ENCODE peak calls at places on chromosomes 12 and 14, in four cellular contexts. O is GM12878, Z is HepG2, L is K562. J is an unnamed sample.

GRCh38 chr12:127388985-127389384 is 878.0 kb upstream of the TMEM132C start:
- DNase-seq in O (no peak), Z (no peak), L (no peak), J (no peak)

GRCh38 chr14:88804035-88804434 is 11.3 kb upstream of the EML5 start:
- DNase-seq in O (no peak), Z (no peak), L (no peak), J (no peak)

GRCh38 chr14:103064436-103064835 is 7.1 kb upstream of the CDC42BPB start:
- DNase-seq in O (no peak), Z (no peak), L (no peak), J (no peak)

GRCh38 chr12:69569236-69569635 is 16.0 kb upstream of the CCT2 start:
- DNase-seq in O (no peak), Z (no peak), L (no peak), J (no peak)

GRCh38 chr12:69254046-69254445 is 14.7 kb downstream of the CPSF6 start:
- DNase-seq in O (peak; percentile 51), Z (peak; percentile 55), L (peak; percentile 62), J (peak; percentile 20)

GRCh38 chr14:44963775-44964380 is 1.9 kb downstream of the TOGARAM1 start:
- DNase-seq in O (no peak), Z (peak; percentile 41), L (peak; percentile 6), J (no peak)

GRCh38 chr12:124322271-124322998 is 27.5 kb downstream of the RFLNA start:
- DNase-seq in O (no peak), Z (no peak), L (no peak), J (no peak)

GRCh38 chr12:76946451-76946850 is 67.6 kb upstream of the CSRP2 start:
- DNase-seq in O (no peak), Z (no peak), L (no peak), J (no peak)

GRCh38 chr14:98382662-98383061 is 889.3 kb downstream of the BCL11B start:
- DNase-seq in O (no peak), Z (no peak), L (no peak), J (no peak)

GRCh38 chr12:98418357-98419075 is 96.9 kb upstream of the TMPO start:
- DNase-seq in O (no peak), Z (no peak), L (peak; percentile 60), J (no peak)

GRCh38 chr12:106276032-106276728 is 26.4 kb upstream of the TCP11L2 start:
- DNase-seq in O (peak; percentile 65), Z (no peak), L (no peak), J (no peak)

GRCh38 chr12:108328420-108328819 is 10.7 kb downstream of the CMKLR1 start:
- DNase-seq in O (no peak), Z (no peak), L (no peak), J (no peak)

GRCh38 chr12:3770891-3771290 is 18.0 kb upstream of the CRACR2A start:
- DNase-seq in O (no peak), Z (no peak), L (no peak), J (no peak)

GRCh38 chr12:15227004-15227679 is 5.9 kb upstream of the RERG start:
- DNase-seq in O (no peak), Z (peak; percentile 42), L (peak; percentile 6), J (peak; percentile 39)

GRCh38 chr14:81980601-81981310 is 447.1 kb upstream of the SEL1L start:
- DNase-seq in O (no peak), Z (peak; percentile 25), L (no peak), J (no peak)

GRCh38 chr12:76037130-76038105 is 5.8 kb upstream of the PHLDA1 start:
- DNase-seq in O (peak; percentile 34), Z (peak; percentile 77), L (peak; percentile 80), J (peak; percentile 52)

GRCh38 chr12:100375023-100375737 is 18.3 kb downstream of the SLC17A8 start:
- DNase-seq in O (no peak), Z (no peak), L (no peak), J (no peak)
- TF ChIP-seq FOXK2 in O (no peak), Z (no peak), L (no peak), J (no peak)

DNA sequence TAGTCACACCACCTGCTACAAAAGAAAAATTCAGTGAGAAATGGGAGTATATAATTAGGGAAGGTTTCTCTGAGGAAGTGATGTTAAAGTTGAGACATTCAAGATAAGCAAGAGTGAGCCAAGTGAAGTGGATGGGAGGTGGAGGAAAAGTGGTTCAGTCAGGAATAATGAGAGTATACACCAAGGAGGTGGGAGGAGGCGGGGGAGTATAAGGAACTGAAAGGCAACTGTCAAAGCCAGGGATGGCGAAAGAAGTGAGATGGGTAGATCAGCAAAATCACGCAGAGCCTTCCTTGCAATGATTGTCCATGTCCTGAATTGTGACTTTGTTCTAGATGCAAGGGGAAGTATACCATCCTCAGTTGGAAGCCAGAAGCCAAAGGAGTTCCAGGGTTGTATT is 33.6 kb downstream of the PRKD1 start:
- DNase-seq in O (no peak), Z (no peak), L (no peak), J (no peak)
- TF ChIP-seq FOXK2 in O (no peak), Z (no peak), L (no peak), J (no peak)

DNA sequence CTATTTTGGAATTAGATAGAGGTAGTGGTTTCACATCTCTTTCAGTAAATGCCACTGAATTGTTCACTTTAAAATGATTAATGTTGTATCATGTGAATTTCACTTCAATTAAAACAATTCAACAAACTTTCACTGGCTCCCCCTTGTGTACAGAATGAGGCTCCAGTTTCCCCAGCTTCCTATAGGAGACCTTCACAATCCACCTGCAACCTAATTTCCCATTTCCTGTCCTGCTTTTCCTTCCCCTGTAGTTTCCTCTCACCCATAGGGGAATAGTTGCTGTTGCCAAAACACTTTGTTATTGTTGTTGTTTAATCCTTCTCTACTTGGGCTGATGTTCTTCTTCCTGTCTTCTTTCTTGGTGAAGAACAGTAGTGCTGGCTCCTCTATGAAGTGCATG is 59.8 kb downstream of the NPAS3 start:
- DNase-seq in O (no peak), Z (no peak), L (no peak), J (no peak)
- TF ChIP-seq FOXK2 in O (no peak), Z (no peak), L (no peak), J (no peak)

GRCh38 chr12:131621701-131622421 is 89.0 kb upstream of the SFSWAP start:
- DNase-seq in O (no peak), Z (no peak), L (peak; percentile 28), J (no peak)
- TF ChIP-seq FOXK2 in O (no peak), Z (no peak), L (no peak), J (no peak)

GRCh38 chr14:71418591-71419245 is 511.5 kb downstream of the PCNX1 start:
- DNase-seq in O (no peak), Z (no peak), L (peak; percentile 47), J (no peak)
- TF ChIP-seq FOXK2 in O (no peak), Z (no peak), L (no peak), J (no peak)

GRCh38 chr14:100490252-100490651 is 97.0 kb downstream of the BEGAIN start:
- DNase-seq in O (no peak), Z (no peak), L (no peak), J (no peak)

GRCh38 chr14:100486025-100486828 is 101.0 kb downstream of the BEGAIN start:
- DNase-seq in O (peak; percentile 66), Z (peak; percentile 43), L (peak; percentile 72), J (peak; percentile 76)

GRCh38 chr14:100484531-100485267 is 102.5 kb downstream of the BEGAIN start:
- DNase-seq in O (no peak), Z (no peak), L (no peak), J (no peak)

GRCh38 chr14:100488057-100488456 is 99.2 kb downstream of the BEGAIN start:
- DNase-seq in O (no peak), Z (no peak), L (no peak), J (no peak)

DNA sequence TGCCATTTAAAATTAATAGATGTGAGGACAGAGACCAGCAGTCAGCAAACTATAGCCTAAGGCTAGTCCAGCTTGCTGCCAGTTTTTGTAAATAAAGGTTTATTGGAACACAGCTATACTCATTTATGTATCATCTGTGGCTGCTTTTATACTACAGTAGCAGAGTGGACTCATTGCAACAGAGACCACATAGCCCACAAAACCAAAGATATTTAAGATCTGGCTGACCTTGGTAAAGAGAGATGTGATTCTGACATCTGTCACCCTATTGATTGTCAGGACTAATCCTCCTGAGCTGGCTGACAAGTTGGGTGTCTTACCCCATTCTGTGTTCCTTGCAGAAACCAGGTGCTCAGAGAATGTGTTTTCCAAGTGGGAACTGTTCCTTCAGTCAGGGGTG is 99.9 kb downstream of the BEGAIN start:
- DNase-seq in O (no peak), Z (no peak), L (no peak), J (no peak)
- TF ChIP-seq FOXK2 in O (no peak), Z (no peak), L (no peak), J (no peak)

J was measured in HEK293T.